ENCODE peak calls at places on chromosomes 2 and 18, in five cellular contexts. P is kidney; T is tibial artery; H is CD8-positive, alpha-beta T cell; L is adrenal gland. K is an unnamed sample.

GRCh38 chr18:39453882-39454281 is 1888.3 kb upstream of the CELF4 start:
- DNase-seq in P (no peak), L (peak; percentile 32), T (no peak), H (no peak), K (no peak)

GRCh38 chr2:57432528-57432927 is 614.1 kb upstream of the VRK2 start:
- DNase-seq in P (no peak), T (no peak), H (no peak), L (no peak), K (no peak)

GRCh38 chr2:159933727-159934049 is 128.7 kb downstream of the PLA2R1 start:
- DNase-seq in H (no peak), P (no peak), T (no peak), L (peak; percentile 8), K (no peak)

GRCh38 chr2:177893880-177894279 is 178.7 kb downstream of the PDE11A start:
- DNase-seq in P (no peak), T (no peak), H (no peak), L (no peak), K (no peak)

GRCh38 chr2:112646102-112646719 is 472 bp downstream of the SLC20A1 start:
- DNase-seq in P (no peak), T (no peak), H (no peak), L (no peak), K (peak; percentile 61)

GRCh38 chr2:54524236-54524991 is 68.3 kb downstream of the SPTBN1 start:
- DNase-seq in L (peak; percentile 74), H (no peak), P (no peak), T (no peak), K (no peak)

GRCh38 chr2:120441744-120442471 is 96.0 kb downstream of the INHBB start:
- DNase-seq in P (peak; percentile 80), H (no peak), L (peak; percentile 17), T (no peak), K (peak; percentile 70)

GRCh38 chr2:37635359-37636208 is 35.9 kb downstream of the CDC42EP3 start:
- DNase-seq in H (peak; percentile 75), P (no peak), T (peak; percentile 52), L (peak; percentile 44), K (no peak)

GRCh38 chr2:38571186-38571585 is 31.5 kb downstream of the HNRNPLL start:
- DNase-seq in L (no peak), H (no peak), P (no peak), T (no peak), K (no peak)

GRCh38 chr2:218981390-218982311 is 3.3 kb downstream of the FEV start:
- DNase-seq in T (no peak), P (peak; percentile 76), H (no peak), L (no peak), K (no peak)

GRCh38 chr2:72993147-72993546 is 75.8 kb downstream of the EMX1 start:
- DNase-seq in P (peak; percentile 60), H (peak; percentile 67), L (peak; percentile 25), T (no peak), K (peak; percentile 35)

DNA sequence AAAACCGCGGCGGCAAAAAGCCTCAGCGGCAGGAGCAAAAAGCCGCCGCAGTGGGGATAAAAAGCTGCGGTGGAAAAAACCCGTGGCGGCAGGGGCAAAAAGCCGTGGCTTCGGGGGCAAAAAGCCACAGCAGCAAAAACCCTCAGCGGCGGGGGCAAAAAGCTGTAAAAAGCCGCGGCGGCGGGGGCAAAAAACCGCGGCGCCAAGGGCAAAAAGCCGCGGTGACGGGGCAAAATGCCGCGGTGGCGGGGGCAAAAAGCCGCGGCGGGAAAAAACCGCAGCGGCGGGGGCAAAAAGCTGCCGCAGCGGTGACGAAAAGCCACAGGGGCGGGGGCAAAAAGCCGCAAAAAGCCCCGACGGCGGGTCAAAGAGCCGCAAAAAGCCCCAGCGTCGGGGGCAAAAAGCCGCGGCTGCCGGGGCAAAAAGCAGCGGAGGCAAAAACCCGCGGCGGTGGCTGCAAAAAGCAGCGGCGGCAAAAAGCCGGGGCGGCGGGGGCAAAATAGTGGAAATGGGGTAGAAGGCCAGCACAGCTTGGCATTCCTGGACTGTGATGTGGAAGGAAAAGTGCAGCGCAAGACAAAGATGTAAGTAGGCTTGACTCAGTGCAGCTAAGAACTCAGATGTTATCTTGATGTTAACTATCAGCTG is 151.8 kb downstream of the ANKRD30BL start:
- DNase-seq in L (no peak), T (no peak), P (no peak), H (no peak), K (no peak)
- H3K4me3 ChIP-seq in L (peak overlapping the region; percentile 36), T (peak overlapping the region; percentile 32), P (no peak overlapping the region), H (no peak overlapping the region), K (peak overlapping the region; percentile 40)

DNA sequence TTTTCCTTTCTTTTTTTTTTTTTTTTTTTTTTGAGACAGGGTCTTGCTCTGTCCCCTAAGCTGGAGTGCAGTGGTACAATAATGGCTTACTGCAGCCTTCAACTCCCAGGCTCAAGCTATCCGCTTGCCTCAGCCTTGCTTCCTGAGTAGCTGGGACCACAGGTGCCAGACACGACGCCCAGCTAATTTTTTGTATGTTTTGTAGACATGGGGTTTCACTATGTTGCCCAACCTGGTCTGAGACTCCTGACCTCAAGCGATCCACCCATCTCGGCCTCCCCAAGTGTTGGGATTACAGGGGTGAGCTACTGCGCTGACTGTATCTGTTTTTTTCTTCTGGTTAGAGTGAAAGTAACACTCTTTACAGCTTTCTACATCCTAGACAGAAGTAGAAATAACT is 240.3 kb upstream of the FBXO11 start:
- DNase-seq in T (no peak), H (no peak), P (no peak), L (no peak), K (no peak)
- H3K27ac ChIP-seq in T (no peak overlapping the region), H (no peak overlapping the region), P (no peak overlapping the region), L (no peak overlapping the region), K (no peak overlapping the region)

GRCh38 chr2:28621172-28622100 is 125.6 kb downstream of the PLB1 start:
- DNase-seq in T (peak; percentile 97), L (peak; percentile 72), H (peak; percentile 74), P (peak; percentile 82), K (peak; percentile 92)
- H3K4me1 ChIP-seq in T (peaks cover 76% of the 10 kb centered on the region), L (peaks cover 37% of the 10 kb centered on the region), H (peaks cover 87% of the 10 kb centered on the region), P (peaks cover 24% of the 10 kb centered on the region), K (peaks cover under 1% of the 10 kb centered on the region)

DNA sequence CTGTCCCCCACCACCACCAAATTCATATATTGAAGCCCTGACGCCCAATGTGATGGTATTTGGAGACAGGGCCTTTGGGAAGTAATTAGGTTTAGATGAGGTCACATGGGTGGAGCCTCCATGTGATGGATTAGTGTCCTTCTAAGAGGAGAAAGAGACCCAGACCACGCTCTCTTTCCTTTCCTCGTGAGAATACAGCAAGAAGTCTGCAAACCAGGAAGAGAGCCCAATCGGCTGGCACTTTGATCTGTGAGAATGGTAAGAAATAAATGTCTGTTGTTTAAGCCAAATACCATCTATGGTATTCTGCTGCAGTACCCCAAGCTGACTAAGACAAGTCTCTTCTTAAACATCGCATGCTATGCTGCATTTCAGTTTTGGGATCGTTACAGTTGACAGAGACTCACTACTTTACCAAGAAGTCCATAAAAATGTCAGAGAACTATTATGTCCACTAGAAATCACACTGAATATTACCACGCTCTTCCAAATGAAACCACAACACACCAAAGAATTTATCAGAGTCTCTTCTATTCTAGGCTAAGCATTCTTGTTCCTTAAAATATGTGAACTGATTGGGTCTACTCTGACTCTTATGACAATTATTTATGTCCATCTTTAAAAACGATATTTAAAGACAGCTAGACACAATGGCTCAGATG is 48.5 kb downstream of the LPIN2 start:
- DNase-seq in H (no peak), L (no peak), P (no peak), T (no peak), K (no peak)
- H3K4me3 ChIP-seq in H (peak overlapping the region; percentile 3), L (no peak overlapping the region), P (no peak overlapping the region), T (no peak overlapping the region), K (no peak overlapping the region)

GRCh38 chr2:181394741-181395437 is 62.3 kb upstream of the ITGA4 start:
- DNase-seq in H (peak; percentile 60), L (no peak), T (no peak), P (no peak), K (no peak)

GRCh38 chr2:181398000-181398399 is 59.2 kb upstream of the ITGA4 start:
- DNase-seq in L (no peak), T (no peak), P (no peak), H (no peak), K (no peak)

GRCh38 chr2:181395871-181396574 is 61.2 kb upstream of the ITGA4 start:
- DNase-seq in T (no peak), L (no peak), H (no peak), P (no peak), K (no peak)

GRCh38 chr2:181397331-181397730 is 59.9 kb upstream of the ITGA4 start:
- DNase-seq in P (no peak), H (no peak), T (no peak), L (no peak), K (no peak)

GRCh38 chr2:181396575-181397062 is 60.6 kb upstream of the ITGA4 start:
- DNase-seq in H (no peak), T (no peak), L (no peak), P (no peak), K (no peak)
- H3K27ac ChIP-seq in H (no peak overlapping the region), T (no peak overlapping the region), L (no peak overlapping the region), P (no peak overlapping the region), K (no peak overlapping the region)

GRCh38 chr2:238869293-238870124 is 21.6 kb downstream of the TWIST2 start:
- DNase-seq in H (no peak), T (no peak), L (no peak), P (peak; percentile 17), K (no peak)
- H3K4me1 ChIP-seq in H (no peaks in the 10 kb centered on the region), T (peaks cover 52% of the 10 kb centered on the region), L (peaks cover 4% of the 10 kb centered on the region), P (peaks cover 4% of the 10 kb centered on the region), K (no peaks in the 10 kb centered on the region)

K was measured in aorta.